ENCODE peak calls at places on chromosomes 7 and 10, in four cellular contexts. P is lung, V is ascending aorta, F is gastrocnemius medialis. S is an unnamed sample. For H3K4me1 and H3K27me3, the result is how much of the 10 kb centered on the place peaks cover.

GRCh38 chr10:13961096-13961495 is 369.6 kb downstream of the FRMD4A start:
- DNase-seq in P (no peak), V (no peak), F (no peak), S (no peak)

GRCh38 chr7:27096756-27097514 is 1.1 kb upstream of the HOXA1 start:
- DNase-seq in P (no peak), V (no peak), F (no peak), S (no peak)

GRCh38 chr10:48745662-48746245 is 61.1 kb downstream of the WDFY4 start:
- DNase-seq in P (peak), V (no peak), F (no peak), S (no peak)

GRCh38 chr10:114876169-114876568 is 54.6 kb downstream of the FHIP2A start:
- DNase-seq in P (no peak), V (no peak), F (no peak), S (no peak)

GRCh38 chr10:73771722-73772279 is 10.0 kb upstream of the CHCHD1 start:
- DNase-seq in P (no peak), V (no peak), F (no peak), S (no peak)

GRCh38 chr10:15719062-15719898 is 442 bp downstream of the ITGA8 start:
- DNase-seq in P (no peak), V (no peak), F (no peak), S (no peak)

GRCh38 chr10:102247724-102248123 is 2.4 kb downstream of the GBF1 start:
- DNase-seq in P (no peak), V (no peak), F (no peak), S (no peak)

GRCh38 chr10:131975796-131976195 is 5.9 kb downstream of the BNIP3 start:
- DNase-seq in P (no peak), V (peak), F (no peak), S (no peak)

GRCh38 chr7:70376561-70377031 is 755.3 kb upstream of the GALNT17 start:
- DNase-seq in P (no peak), V (no peak), F (no peak), S (no peak)

GRCh38 chr7:106193661-106194060 is 81.5 kb upstream of the SYPL1 start:
- DNase-seq in P (no peak), V (no peak), F (no peak), S (no peak)

GRCh38 chr7:37377231-37377630 is 71.4 kb downstream of the ELMO1 start:
- DNase-seq in P (no peak), V (no peak), F (no peak), S (no peak)

GRCh38 chr7:100464210-100464660 is at the start of gene SPACDR:
- DNase-seq in P (no peak), V (no peak), F (no peak), S (no peak)

GRCh38 chr10:118585794-118586193 is 9.7 kb downstream of the PRLHR start:
- DNase-seq in P (no peak), V (no peak), F (no peak), S (no peak)

GRCh38 chr7:127798023-127798422 is 146.0 kb downstream of the SND1 start:
- DNase-seq in P (peak), V (no peak), F (peak), S (no peak)

GRCh38 chr7:79820387-79820786 is 314.2 kb upstream of the GNAI1 start:
- DNase-seq in P (no peak), V (no peak), F (no peak), S (no peak)

GRCh38 chr10:6221192-6221940 is 18.6 kb downstream of the PFKFB3 start:
- DNase-seq in P (no peak), V (no peak), F (no peak), S (no peak)

GRCh38 chr7:91503934-91504575 is 239.8 kb downstream of the FZD1 start:
- DNase-seq in P (no peak), V (no peak), F (no peak), S (no peak)

GRCh38 chr10:10780746-10781145 is 236.9 kb upstream of the CELF2 start:
- DNase-seq in P (no peak), V (no peak), F (no peak), S (no peak)

GRCh38 chr7:39465055-39465929 is 100.9 kb upstream of the YAE1 start:
- DNase-seq in P (no peak), V (peak), F (no peak), S (no peak)

DNA sequence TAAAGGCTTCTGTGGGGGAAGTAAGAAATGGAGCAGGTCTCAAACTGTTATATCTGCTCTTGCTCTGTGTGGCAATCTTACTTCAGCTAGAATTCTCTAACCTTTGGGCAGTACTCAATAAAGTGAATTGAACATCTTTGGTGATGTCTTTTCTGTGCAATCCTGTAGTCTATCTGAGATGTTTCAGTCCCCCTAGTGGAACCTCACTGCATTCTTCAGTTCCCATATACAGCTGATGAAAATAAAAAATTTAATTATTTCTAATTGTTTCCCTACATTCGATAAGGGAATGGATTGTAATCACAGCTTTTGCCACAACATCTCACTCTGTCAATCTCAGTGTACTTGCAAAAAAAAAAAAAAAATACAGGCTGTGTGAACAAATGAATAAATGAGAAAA is 522.6 kb downstream of the DNAJB9 start:
- DNase-seq in P (no peak), V (no peak), F (no peak), S (no peak)
- TF ChIP-seq CTCF in P (no peak), V (no peak), F (no peak), S (no peak)

DNA sequence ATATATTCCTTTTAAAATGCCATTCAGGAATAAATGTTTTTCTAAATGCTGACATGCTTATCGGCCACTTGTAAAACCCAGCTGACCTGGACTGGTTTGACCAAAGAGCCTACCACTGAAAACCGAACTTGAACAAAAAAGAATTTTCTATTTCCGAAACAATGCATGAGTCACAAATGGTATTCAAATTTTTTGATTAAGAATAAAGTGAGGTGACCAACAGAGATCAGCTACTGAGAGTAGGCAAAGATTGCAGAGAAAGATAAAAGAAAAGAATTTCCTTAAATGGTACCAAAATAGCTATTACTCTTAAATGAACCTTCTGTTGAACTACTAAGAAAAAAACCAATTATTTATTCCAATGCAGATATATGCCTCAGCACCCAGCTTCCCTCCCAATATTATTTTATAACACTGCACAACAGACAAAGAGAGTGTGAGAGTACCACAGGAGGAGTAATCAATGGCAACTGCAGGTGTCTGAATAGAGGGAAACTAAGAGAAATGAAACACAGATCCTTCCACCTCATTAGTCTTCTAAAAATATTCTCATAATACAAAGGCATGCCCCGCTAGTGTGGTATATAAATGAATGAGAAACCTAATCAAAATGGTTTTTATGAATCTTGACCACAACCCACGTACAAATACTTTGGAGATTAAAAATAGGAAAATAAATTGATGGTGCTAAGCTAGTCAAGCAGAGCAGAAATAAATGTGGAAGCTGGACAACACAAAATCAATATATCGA is 20.1 kb downstream of the OSBPL3 start:
- DNase-seq in P (no peak), V (no peak), F (no peak), S (no peak)
- H3K4me1 ChIP-seq in P (under half), V (under half), F (under half), S (under half)

DNA sequence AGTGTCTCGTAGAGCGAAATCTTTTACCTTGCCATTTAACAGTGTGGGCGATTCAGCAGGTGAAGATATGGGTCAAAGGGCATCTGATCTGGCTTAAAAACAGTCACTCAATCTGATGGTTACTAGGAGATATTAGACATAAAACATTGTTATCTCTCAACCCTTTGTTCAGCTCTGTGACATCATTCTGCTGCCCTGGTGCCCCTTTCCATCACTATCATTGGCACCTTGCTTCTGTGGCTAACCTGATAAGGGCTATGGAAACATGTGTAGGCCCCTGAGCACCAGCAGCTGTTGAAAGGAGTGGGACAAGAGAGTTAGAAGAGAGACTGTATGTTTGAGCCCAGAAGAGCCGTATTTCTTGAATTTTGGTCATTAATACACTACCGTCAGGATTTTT is 650.3 kb downstream of the PHTF2 start:
- DNase-seq in P (no peak), V (no peak), F (no peak), S (no peak)
- H3K27me3 ChIP-seq in P (under half), V (under half), F (under half), S (under half)

GRCh38 chr7:1758417-1758858 is 88.4 kb downstream of the ELFN1 start:
- DNase-seq in P (no peak), V (no peak), F (no peak), S (no peak)
- TF ChIP-seq CTCF in P (no peak), V (peak), F (peak), S (no peak)

GRCh38 chr10:103667390-103667789 is 173.9 kb downstream of the NEURL1 start:
- DNase-seq in P (no peak), V (no peak), F (no peak), S (no peak)
- H3K4me1 ChIP-seq in P (under half), V (under half), F (under half), S (under half)

GRCh38 chr7:159141660-159142059 is 3.0 kb downstream of the VIPR2 start:
- DNase-seq in P (no peak), V (no peak), F (peak), S (no peak)
- H3K27me3 ChIP-seq in P (under half), V (under half), F (under half), S (under half)

S was measured in thoracic aorta.